ENCODE peak calls at places on chromosomes 2 and 18, in seven cellular contexts. V is NCI-H748 treated with DMSO at 0.1 percent for 48 hours; E is naive thymus-derived CD8-positive, alpha-beta T cell; L is body of pancreas; H is hippocampal formation; Z is KG1; P is CD8-positive, alpha-beta T cell. J is an unnamed sample.

GRCh38 chr18:29083545-29083944 is 906.6 kb upstream of the CDH2 start:
- DNase-seq in V (no peak), E (no peak), L (no peak), H (no peak), Z (no peak), P (no peak), J (no peak)

GRCh38 chr2:231321021-231321420 is 74.5 kb upstream of the B3GNT7 start:
- DNase-seq in V (no peak), E (no peak), L (peak), H (no peak), Z (no peak), P (no peak), J (no peak)

GRCh38 chr2:221896505-221897151 is 324.5 kb upstream of the EPHA4 start:
- DNase-seq in V (no peak), E (no peak), L (no peak), H (no peak), Z (no peak), P (no peak), J (no peak)

GRCh38 chr2:139228276-139228675 is 448.1 kb upstream of the NXPH2 start:
- DNase-seq in V (no peak), E (no peak), L (no peak), H (no peak), Z (no peak), P (no peak), J (no peak)

GRCh38 chr18:5295231-5295920 is at the start of gene ZBTB14:
- DNase-seq in V (no peak), E (peak), L (peak), H (peak), Z (peak), P (peak), J (peak)

GRCh38 chr2:154556607-154557006 is 141.9 kb upstream of the KCNJ3 start:
- DNase-seq in V (no peak), E (no peak), L (no peak), H (no peak), Z (no peak), P (no peak), J (no peak)

GRCh38 chr2:241542278-241542605 is 16.3 kb upstream of the BOK start:
- DNase-seq in V (no peak), E (no peak), L (peak), H (peak), Z (no peak), P (no peak), J (no peak)

GRCh38 chr2:164178835-164179470 is 442.3 kb downstream of the GRB14 start:
- DNase-seq in V (no peak), E (no peak), L (no peak), H (no peak), Z (no peak), P (no peak), J (no peak)

GRCh38 chr18:22796069-22796468 is 137.1 kb upstream of the RBBP8 start:
- DNase-seq in V (no peak), E (no peak), L (no peak), H (no peak), Z (no peak), P (no peak), J (no peak)

GRCh38 chr2:63819765-63820717 is 21.7 kb upstream of the UGP2 start:
- DNase-seq in V (no peak), E (no peak), L (peak), H (no peak), Z (no peak), P (no peak), J (no peak)

GRCh38 chr2:224412064-224412921 is 10.4 kb upstream of the FAM124B start:
- DNase-seq in V (no peak), E (no peak), L (no peak), H (no peak), Z (no peak), P (no peak), J (no peak)

GRCh38 chr2:39256040-39256439 is 12.3 kb upstream of the CDKL4 start:
- DNase-seq in V (no peak), E (no peak), L (no peak), H (no peak), Z (no peak), P (no peak), J (no peak)

GRCh38 chr18:44036500-44036899 is 644.2 kb upstream of the SETBP1 start:
- DNase-seq in V (peak), E (no peak), L (no peak), H (no peak), Z (no peak), P (no peak), J (peak)

GRCh38 chr2:215137741-215138340 is 585 bp downstream of the ABCA12 start:
- DNase-seq in V (no peak), E (no peak), L (no peak), H (no peak), Z (no peak), P (no peak), J (no peak)

GRCh38 chr2:203669820-203670219 is 36.6 kb upstream of the CD28 start:
- DNase-seq in V (no peak), E (no peak), L (no peak), H (no peak), Z (no peak), P (no peak), J (no peak)

GRCh38 chr2:130972410-130972809 is 120.8 kb downstream of the FAM168B start:
- DNase-seq in V (no peak), E (no peak), L (no peak), H (no peak), Z (no peak), P (no peak), J (no peak)

GRCh38 chr2:189880963-189881362 is 96.7 kb downstream of the PMS1 start:
- DNase-seq in V (no peak), E (no peak), L (no peak), H (no peak), Z (no peak), P (no peak), J (no peak)

GRCh38 chr2:130963849-130964793 is 127.4 kb downstream of the ARHGEF4 start:
- DNase-seq in V (peak), E (no peak), L (no peak), H (no peak), Z (no peak), P (no peak), J (peak)

GRCh38 chr2:188902906-188903305 is 71.3 kb upstream of the COL3A1 start:
- DNase-seq in V (peak), E (no peak), L (no peak), H (no peak), Z (no peak), P (no peak), J (no peak)

GRCh38 chr2:18788590-18788989 is 199.2 kb upstream of the NT5C1B start:
- DNase-seq in V (no peak), E (no peak), L (peak), H (no peak), Z (no peak), P (no peak), J (no peak)